ENCODE peak calls at places on chromosomes 1 and 21, in five cellular contexts. C is neural progenitor cell, M is fibroblast of lung, W is neuronal stem cell, B is GM23338. X is an unnamed sample. For H3K27me3, the result is how much of the 10 kb centered on the place peaks cover.

GRCh38 chr1:9198538-9199361 is 35.8 kb upstream of the H6PD start:
- DNase-seq in W (peak), B (peak), C (peak), M (peak), X (peak)

GRCh38 chr1:232507571-232507970 is 122.4 kb downstream of the SIPA1L2 start:
- DNase-seq in C (no peak), M (no peak), B (no peak), W (no peak), X (no peak)

GRCh38 chr1:2388004-2388913 is 3.1 kb downstream of the MORN1 start:
- DNase-seq in B (no peak), M (no peak), W (no peak), C (no peak), X (no peak)

GRCh38 chr21:15034126-15034848 is 30.5 kb downstream of the NRIP1 start:
- DNase-seq in C (no peak), B (no peak), M (peak), W (no peak), X (no peak)

GRCh38 chr1:157040802-157041201 is 4.7 kb downstream of the ARHGEF11 start:
- DNase-seq in C (no peak), W (no peak), M (peak), B (no peak), X (no peak)

GRCh38 chr1:17192394-17193221 is 12.3 kb upstream of the PADI1 start:
- DNase-seq in W (no peak), C (no peak), M (no peak), B (no peak), X (no peak)

GRCh38 chr1:54615531-54616245 is 7.6 kb downstream of the FAM151A start:
- DNase-seq in C (no peak), B (no peak), W (no peak), M (no peak), X (peak)

GRCh38 chr1:74703386-74704182 is 29.3 kb downstream of the CRYZ start:
- DNase-seq in C (no peak), M (no peak), B (no peak), W (no peak), X (no peak)

GRCh38 chr1:235974616-235975015 is 90.3 kb downstream of the NID1 start:
- DNase-seq in W (no peak), C (no peak), M (no peak), B (no peak), X (no peak)

GRCh38 chr1:51693420-51694144 is 76.7 kb downstream of the OSBPL9 start:
- DNase-seq in B (no peak), M (peak), W (no peak), C (no peak), X (no peak)

GRCh38 chr21:44889625-44890337 is 16.3 kb upstream of the PTTG1IP start:
- DNase-seq in C (no peak), W (no peak), M (no peak), B (no peak), X (no peak)

GRCh38 chr1:74652711-74653131 is 20.9 kb downstream of the ERICH3 start:
- DNase-seq in W (no peak), C (no peak), B (peak), M (peak), X (peak)

GRCh38 chr1:216221260-216221700 is 202.0 kb downstream of the USH2A start:
- DNase-seq in M (peak), B (peak), W (peak), C (peak), X (peak)

GRCh38 chr1:198656500-198656932 is 17.7 kb downstream of the PTPRC start:
- DNase-seq in B (peak), M (no peak), C (no peak), W (no peak), X (peak)

GRCh38 chr1:53369034-53369750 is 41.3 kb upstream of the LRP8 start:
- DNase-seq in M (no peak), W (no peak), C (peak), B (no peak), X (no peak)

GRCh38 chr1:93773049-93773838 is 91.6 kb upstream of the BCAR3 start:
- DNase-seq in C (no peak), M (no peak), B (no peak), W (no peak), X (no peak)

GRCh38 chr1:159854693-159855192 is 7.7 kb downstream of the VSIG8 start:
- DNase-seq in B (peak), M (peak), C (no peak), W (no peak), X (peak)

GRCh38 chr1:153789478-153790148 is 14.4 kb downstream of the SLC27A3 start:
- DNase-seq in W (no peak), M (no peak), C (no peak), B (peak), X (peak)

GRCh38 chr1:39671793-39672550 is at the start of gene NT5C1A:
- DNase-seq in W (peak), M (no peak), C (peak), B (peak), X (peak)

GRCh38 chr1:5959667-5960230 is 32.5 kb downstream of the NPHP4 start:
- DNase-seq in C (no peak), B (no peak), W (no peak), M (no peak), X (no peak)

GRCh38 chr21:43851593-43851992 is 13.4 kb upstream of the AGPAT3 start:
- DNase-seq in C (no peak), M (no peak), W (no peak), B (no peak), X (no peak)

GRCh38 chr1:41155105-41155504 is 87.0 kb downstream of the SCMH1 start:
- DNase-seq in B (no peak), M (no peak), C (no peak), W (no peak), X (no peak)

GRCh38 chr1:41151846-41152245 is 90.3 kb downstream of the SCMH1 start:
- DNase-seq in W (no peak), B (no peak), C (no peak), M (no peak), X (no peak)

GRCh38 chr1:41153750-41154274 is 88.3 kb downstream of the SCMH1 start:
- DNase-seq in C (no peak), M (no peak), W (no peak), B (no peak), X (no peak)

GRCh38 chr1:41149570-41149969 is 92.5 kb downstream of the SCMH1 start:
- DNase-seq in C (no peak), W (no peak), M (no peak), B (no peak), X (no peak)

GRCh38 chr1:41152622-41153044 is 89.5 kb downstream of the SCMH1 start:
- DNase-seq in M (peak), C (no peak), B (no peak), W (no peak), X (no peak)
- H3K27ac ChIP-seq in M (peak), C (no peak), B (no peak), W (no peak), X (peak)

GRCh38 chr1:95734560-95734959 is 500.6 kb downstream of the RWDD3 start:
- DNase-seq in M (no peak), B (no peak), C (no peak), W (no peak), X (no peak)

GRCh38 chr1:95733671-95734070 is 499.7 kb downstream of the RWDD3 start:
- DNase-seq in B (no peak), M (no peak), C (no peak), W (no peak), X (no peak)

GRCh38 chr1:95731466-95731865 is 497.5 kb downstream of the RWDD3 start:
- DNase-seq in M (no peak), W (no peak), B (no peak), C (no peak), X (no peak)

GRCh38 chr1:95730986-95731385 is 497.0 kb downstream of the RWDD3 start:
- DNase-seq in C (no peak), W (no peak), B (no peak), M (no peak), X (no peak)

GRCh38 chr1:95733031-95733430 is 499.0 kb downstream of the RWDD3 start:
- DNase-seq in C (no peak), M (no peak), W (no peak), B (no peak), X (no peak)
- H3K27me3 ChIP-seq in C (under half), M (under half), W (under half), B (under half), X (under half)

GRCh38 chr1:244187310-244187709 is 136.2 kb downstream of the ZBTB18 start:
- DNase-seq in C (no peak), M (no peak), B (no peak), W (no peak), X (no peak)
- H2AFZ ChIP-seq in C (no peak), M (no peak), B (peak), W (peak), X (no peak)

DNA sequence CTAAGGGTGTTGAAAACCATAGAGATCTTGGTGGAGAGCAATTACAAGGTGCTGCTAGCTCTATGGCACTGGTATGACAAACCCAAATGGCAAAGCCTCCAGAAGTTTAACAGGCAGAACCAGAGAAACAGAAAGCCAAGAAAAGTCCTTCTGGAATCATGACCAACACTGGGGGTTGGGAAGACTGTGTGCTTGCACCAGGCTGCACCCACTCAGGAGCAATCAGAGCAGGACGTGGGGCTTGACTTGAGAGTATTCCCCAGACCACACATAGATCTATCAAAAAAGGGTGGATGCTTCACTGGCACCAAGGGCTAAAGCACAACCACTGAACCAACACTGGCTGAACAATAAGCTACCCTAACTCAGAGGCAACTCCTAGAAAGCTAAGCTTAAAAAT is 20.0 kb upstream of the ENSA start:
- DNase-seq in W (no peak), M (no peak), B (no peak), C (no peak), X (no peak)
- H3K27ac ChIP-seq in W (no peak), M (no peak), B (no peak), C (no peak), X (no peak)